ENCODE peak calls at places on chromosomes 7 and 10, in seven cellular contexts. R is activated CD4-positive, alpha-beta T cell treated with anti-CD3 and anti-CD28 coated beads for 48 hours; M is HFF-Myc; O is non-pigmented ciliary epithelial cell; N is dermis blood vessel endothelial cell; B is cardiac muscle cell; V is NCI-H2029 treated with DMSO at 0.1 percent for 48 hours. K is an unnamed sample.

GRCh38 chr10:53508197-53508596 is 735.6 kb upstream of the MBL2 start:
- DNase-seq in M (no peak), O (no peak), V (no peak), N (no peak), R (no peak), B (no peak), K (no peak)

GRCh38 chr7:123220396-123220795 is 20.6 kb upstream of the SLC13A1 start:
- DNase-seq in B (no peak), M (no peak), O (no peak), R (no peak), N (peak; percentile 11), V (no peak), K (no peak)

GRCh38 chr10:43214071-43214955 is 52.6 kb downstream of the RASGEF1A start:
- DNase-seq in M (no peak), N (no peak), V (no peak), O (no peak), R (no peak), B (no peak), K (no peak)

GRCh38 chr7:139623518-139623917 is 100.0 kb downstream of the CLEC2L start:
- DNase-seq in B (no peak), O (no peak), N (no peak), M (no peak), V (no peak), R (peak; percentile 41), K (no peak)

GRCh38 chr7:144529269-144529926 is 125.9 kb upstream of the NOBOX start:
- DNase-seq in R (no peak), V (no peak), N (no peak), B (no peak), M (no peak), O (no peak), K (no peak)

GRCh38 chr7:97016392-97017196 is 8.0 kb downstream of the DLX5 start:
- DNase-seq in M (no peak), V (peak; percentile 41), O (no peak), B (no peak), R (no peak), N (no peak), K (peak; percentile 88)

GRCh38 chr10:68647928-68648327 is 73.1 kb upstream of the CCAR1 start:
- DNase-seq in R (no peak), M (peak; percentile 61), N (peak; percentile 20), V (no peak), B (no peak), O (peak; percentile 67), K (no peak)

GRCh38 chr10:88227342-88228018 is 355.6 kb downstream of the RNLS start:
- DNase-seq in M (no peak), R (no peak), O (no peak), B (peak; percentile 17), N (no peak), V (no peak), K (no peak)

GRCh38 chr10:84510121-84510520 is 181.7 kb downstream of the CCSER2 start:
- DNase-seq in R (no peak), N (peak; percentile 74), O (peak; percentile 70), B (no peak), M (no peak), V (no peak), K (no peak)

GRCh38 chr7:80147543-80148376 is 13.1 kb downstream of the GNAI1 start:
- DNase-seq in R (no peak), O (peak; percentile 74), N (no peak), B (no peak), M (no peak), V (no peak), K (no peak)

GRCh38 chr10:86389441-86390193 is 23.0 kb upstream of the GRID1 start:
- DNase-seq in V (no peak), R (peak; percentile 43), N (peak; percentile 36), B (peak; percentile 79), O (no peak), M (no peak), K (no peak)

GRCh38 chr10:66999762-67000161 is 73.9 kb downstream of the LRRTM3 start:
- DNase-seq in V (no peak), N (no peak), O (no peak), R (no peak), B (no peak), M (no peak), K (no peak)

GRCh38 chr10:45439365-45439764 is 65.3 kb downstream of the ALOX5 start:
- DNase-seq in B (no peak), M (no peak), R (no peak), V (no peak), O (no peak), N (no peak), K (no peak)

GRCh38 chr7:158941821-158942605 is 85.7 kb downstream of the DYNC2I1 start:
- DNase-seq in N (no peak), O (no peak), M (no peak), V (no peak), B (no peak), R (no peak), K (no peak)

GRCh38 chr10:98404571-98405396 is 10.2 kb downstream of the PYROXD2 start:
- DNase-seq in V (no peak), O (peak; percentile 15), M (no peak), R (peak; percentile 25), N (no peak), B (no peak), K (no peak)